ENCODE peak calls at places on chromosome 2, in eight cellular contexts. F is neural progenitor cell, O is hepatocyte, E is MM.1S, G is PC-3, Z is GM23338, V is HCT116, J is SK-N-SH. K is an unnamed sample.

GRCh38 chr2:37720533-37721218 is 49.2 kb upstream of the CDC42EP3 start:
- DNase-seq in Z (no peak), G (no peak), J (no peak), E (no peak), F (no peak), O (no peak), V (no peak), K (peak; percentile 13)

GRCh38 chr2:127857494-127857818 is 499 bp downstream of the POLR2D start:
- DNase-seq in O (peak; percentile 17), E (peak; percentile 41), V (no peak), F (peak; percentile 21), G (no peak), Z (peak; percentile 57), J (peak; percentile 52), K (peak; percentile 67)

GRCh38 chr2:205496777-205497176 is 185.5 kb upstream of the NRP2 start:
- DNase-seq in O (no peak), E (no peak), Z (no peak), G (no peak), F (no peak), J (no peak), V (no peak), K (no peak)

GRCh38 chr2:111910609-111911277 is 12.3 kb downstream of the MERTK start:
- DNase-seq in V (no peak), Z (no peak), G (no peak), J (no peak), O (no peak), F (no peak), E (no peak), K (no peak)

GRCh38 chr2:98561018-98561417 is 47.3 kb downstream of the COA5 start:
- DNase-seq in J (no peak), F (no peak), V (no peak), O (no peak), Z (no peak), E (no peak), G (no peak), K (no peak)

GRCh38 chr2:91975130-91975491 is 2896.1 kb upstream of the TEKT4 start:
- DNase-seq in F (no peak), V (no peak), J (no peak), E (no peak), O (no peak), G (no peak), Z (no peak), K (no peak)

GRCh38 chr2:230413465-230413864 is 2.5 kb upstream of the SP100 start:
- DNase-seq in O (no peak), G (no peak), Z (no peak), V (no peak), F (no peak), J (no peak), E (peak; percentile 8), K (no peak)

GRCh38 chr2:71934595-71935263 is 212.9 kb downstream of the CYP26B1 start:
- DNase-seq in V (no peak), Z (no peak), J (peak; percentile 4), O (no peak), F (no peak), E (no peak), G (no peak), K (no peak)

GRCh38 chr2:28544405-28544914 is 48.6 kb downstream of the PLB1 start:
- DNase-seq in V (no peak), Z (no peak), F (peak; percentile 90), G (no peak), E (no peak), O (peak; percentile 75), J (peak; percentile 70), K (no peak)

GRCh38 chr2:19799881-19800780 is 101.7 kb downstream of the TTC32 start:
- DNase-seq in E (no peak), G (no peak), F (no peak), V (no peak), J (no peak), Z (no peak), O (no peak), K (no peak)

GRCh38 chr2:185291035-185291647 is 447.5 kb upstream of the FSIP2 start:
- DNase-seq in G (peak; percentile 79), F (peak; percentile 82), J (no peak), O (peak; percentile 83), E (peak; percentile 50), Z (peak; percentile 86), V (peak; percentile 40), K (peak; percentile 39)

GRCh38 chr2:73418343-73418742 is 32.7 kb downstream of the ALMS1 start:
- DNase-seq in F (no peak), O (peak; percentile 51), G (no peak), J (no peak), V (no peak), Z (peak; percentile 2), E (no peak), K (no peak)

GRCh38 chr2:224127871-224128501 is 88.9 kb upstream of the SERPINE2 start:
- DNase-seq in Z (no peak), J (no peak), V (no peak), E (no peak), F (no peak), O (no peak), G (no peak), K (no peak)

GRCh38 chr2:67625671-67626070 is 228.5 kb downstream of the ETAA1 start:
- DNase-seq in G (peak; percentile 46), E (no peak), O (no peak), F (no peak), V (no peak), J (no peak), Z (no peak), K (no peak)

GRCh38 chr2:138827426-138828054 is 47.4 kb upstream of the NXPH2 start:
- DNase-seq in O (peak; percentile 75), G (peak; percentile 73), J (peak; percentile 18), V (peak; percentile 77), E (peak; percentile 67), Z (peak; percentile 75), F (peak; percentile 72), K (peak; percentile 58)

GRCh38 chr2:206556357-206556949 is 85.8 kb upstream of the FAM237A start:
- DNase-seq in V (peak; percentile 48), G (peak; percentile 77), F (peak; percentile 52), J (peak; percentile 36), O (peak; percentile 50), E (peak; percentile 45), Z (peak; percentile 72), K (peak; percentile 28)
- TF ChIP-seq EZH2phosphoT487 in V (no peak), G (no peak), F (no peak), J (no peak), O (no peak), E (no peak), Z (no peak), K (no peak)

GRCh38 chr2:188984126-188984525 is 10.0 kb downstream of the COL3A1 start:
- DNase-seq in V (no peak), Z (peak; percentile 20), G (peak; percentile 46), F (no peak), E (no peak), J (no peak), O (no peak), K (no peak)
- TF ChIP-seq CTCF in V (peak; percentile 10), Z (no peak), G (peak; percentile 55), F (peak; percentile 29), E (no peak), J (peak; percentile 61), O (peak; percentile 36), K (no peak)

DNA sequence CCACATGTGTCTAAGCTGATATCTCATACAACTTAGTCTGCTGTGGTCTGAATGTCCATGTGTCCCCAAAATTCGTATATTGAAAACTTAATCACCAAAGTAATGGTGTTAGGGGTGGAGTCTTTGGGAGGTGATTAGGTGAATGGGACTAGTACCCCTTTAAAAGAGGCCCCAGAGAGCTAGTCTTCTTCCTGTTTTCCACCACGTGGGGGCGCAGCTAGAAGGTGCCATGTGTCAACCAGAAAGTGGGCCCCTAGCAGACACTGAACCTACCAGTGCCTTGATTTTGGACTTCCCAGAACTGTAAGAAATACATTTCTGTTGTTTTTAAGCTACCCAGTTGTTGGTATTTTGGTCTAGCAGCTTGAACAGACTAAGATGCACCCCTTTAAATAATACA is 86.6 kb downstream of the ASB1 start:
- DNase-seq in Z (peak; percentile 85), O (peak; percentile 43), F (peak; percentile 59), E (peak; percentile 15), J (peak; percentile 63), G (peak; percentile 68), V (peak; percentile 42), K (peak; percentile 51)
- TF ChIP-seq EZH2phosphoT487 in Z (no peak), O (no peak), F (no peak), E (no peak), J (no peak), G (no peak), V (no peak), K (no peak)

DNA sequence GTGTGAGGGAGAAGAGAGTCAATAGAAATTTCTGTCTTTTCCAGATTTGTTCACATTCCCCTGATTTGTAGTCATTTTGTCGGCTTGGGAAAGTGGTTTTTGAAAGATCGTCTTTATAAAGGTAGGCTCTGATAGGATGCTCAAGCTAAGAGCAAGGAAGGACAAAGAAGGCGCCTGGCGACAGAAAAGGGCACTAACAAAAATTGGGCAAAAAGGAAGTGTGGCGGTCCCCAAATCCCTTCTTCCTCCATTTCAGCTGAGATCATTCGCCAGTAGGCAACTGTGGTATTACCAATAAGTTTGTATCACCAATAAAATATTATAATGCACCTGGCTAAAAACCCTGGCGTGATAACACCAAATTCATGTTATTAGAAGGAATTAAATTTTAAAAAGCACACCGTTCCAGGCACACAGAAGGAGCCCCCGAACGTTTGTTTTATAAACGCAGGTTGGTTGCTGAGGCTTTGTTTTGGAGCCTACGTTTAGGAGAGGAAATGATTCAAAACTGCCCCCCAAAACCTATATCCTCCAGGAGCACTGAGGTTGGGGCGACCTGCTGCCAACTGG is 756 bp upstream of the PTPN4 start:
- DNase-seq in E (no peak), G (no peak), F (peak; percentile 16), V (no peak), Z (peak; percentile 58), J (no peak), O (no peak), K (no peak)
- TF ChIP-seq CTCF in E (no peak), G (no peak), F (no peak), V (no peak), Z (no peak), J (no peak), O (no peak), K (no peak)

DNA sequence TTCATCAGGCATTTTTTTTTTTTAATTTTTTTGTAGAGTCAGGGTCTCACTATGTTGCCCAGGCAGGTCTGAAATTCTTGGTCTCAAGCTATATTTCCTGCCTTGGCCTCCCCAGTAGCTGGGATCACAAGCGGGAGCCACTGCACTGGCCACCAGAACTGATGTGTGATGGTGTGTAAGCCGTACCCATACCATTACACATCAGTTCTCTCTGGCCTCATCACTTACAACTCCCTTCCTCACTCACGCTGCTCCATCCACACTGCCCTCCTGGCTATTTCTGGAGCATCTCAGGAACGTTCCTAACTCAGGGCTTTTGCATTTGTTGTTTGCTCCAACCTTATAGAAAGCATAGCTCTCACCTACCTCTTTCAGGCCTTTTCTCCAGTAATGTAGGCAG is 834.5 kb upstream of the ID2 start:
- DNase-seq in J (no peak), Z (no peak), G (no peak), E (no peak), V (no peak), O (no peak), F (no peak), K (no peak)
- TF ChIP-seq EZH2phosphoT487 in J (no peak), Z (no peak), G (no peak), E (no peak), V (no peak), O (no peak), F (no peak), K (no peak)